ENCODE peak calls at places on chromosome 9, in six cellular contexts. One of them, this sample, is unnamed.

GRCh38 chr9:88578486-88579362 is 43.7 kb downstream of the NXNL2 start:
- DNase-seq in bronchial epithelial cell: peak; percentile 46
- DNase-seq in breast epithelium: peak; percentile 87
- DNase-seq in foreskin keratinocyte: peak; percentile 41
- DNase-seq in neural progenitor cell: peak; percentile 87
- DNase-seq in psoas muscle: peak; percentile 75
- DNase-seq in this sample: peak; percentile 77

GRCh38 chr9:87516222-87516930 is 18.7 kb downstream of the DAPK1 start:
- DNase-seq in bronchial epithelial cell: no peak
- DNase-seq in breast epithelium: no peak
- DNase-seq in foreskin keratinocyte: no peak
- DNase-seq in neural progenitor cell: no peak
- DNase-seq in psoas muscle: peak; percentile 44
- DNase-seq in this sample: no peak

GRCh38 chr9:124752967-124753366 is 18.1 kb downstream of the NR6A1 start:
- DNase-seq in bronchial epithelial cell: peak; percentile 64
- DNase-seq in breast epithelium: no peak
- DNase-seq in foreskin keratinocyte: peak; percentile 75
- DNase-seq in neural progenitor cell: no peak
- DNase-seq in psoas muscle: no peak
- DNase-seq in this sample: no peak

GRCh38 chr9:37004424-37004935 is 29.6 kb downstream of the PAX5 start:
- DNase-seq in bronchial epithelial cell: no peak
- DNase-seq in breast epithelium: no peak
- DNase-seq in foreskin keratinocyte: no peak
- DNase-seq in neural progenitor cell: no peak
- DNase-seq in psoas muscle: no peak
- DNase-seq in this sample: no peak

GRCh38 chr9:86549434-86549833 is 195.2 kb upstream of the TUT7 start:
- DNase-seq in bronchial epithelial cell: peak; percentile 72
- DNase-seq in breast epithelium: no peak
- DNase-seq in foreskin keratinocyte: peak; percentile 21
- DNase-seq in neural progenitor cell: no peak
- DNase-seq in psoas muscle: no peak
- DNase-seq in this sample: no peak

GRCh38 chr9:132169672-132170392 is 8.0 kb downstream of the NTNG2 start:
- DNase-seq in bronchial epithelial cell: peak; percentile 17
- DNase-seq in breast epithelium: no peak
- DNase-seq in foreskin keratinocyte: no peak
- DNase-seq in neural progenitor cell: peak; percentile 88
- DNase-seq in psoas muscle: peak; percentile 47
- DNase-seq in this sample: peak; percentile 72

GRCh38 chr9:126534431-126535186 is 79.1 kb upstream of the LMX1B start:
- DNase-seq in bronchial epithelial cell: no peak
- DNase-seq in breast epithelium: no peak
- DNase-seq in foreskin keratinocyte: no peak
- DNase-seq in neural progenitor cell: peak; percentile 70
- DNase-seq in psoas muscle: no peak
- DNase-seq in this sample: no peak

GRCh38 chr9:81519816-81520215 is 169.5 kb downstream of the TLE1 start:
- DNase-seq in bronchial epithelial cell: no peak
- DNase-seq in breast epithelium: no peak
- DNase-seq in foreskin keratinocyte: no peak
- DNase-seq in neural progenitor cell: no peak
- DNase-seq in psoas muscle: no peak
- DNase-seq in this sample: no peak

GRCh38 chr9:96556701-96557461 is 62.8 kb downstream of the CDC14B start:
- DNase-seq in bronchial epithelial cell: no peak
- DNase-seq in breast epithelium: no peak
- DNase-seq in foreskin keratinocyte: no peak
- DNase-seq in neural progenitor cell: peak; percentile 16
- DNase-seq in psoas muscle: peak; percentile 24
- DNase-seq in this sample: no peak

GRCh38 chr9:21692390-21692789 is 110.0 kb upstream of the MTAP start:
- DNase-seq in bronchial epithelial cell: no peak
- DNase-seq in breast epithelium: no peak
- DNase-seq in foreskin keratinocyte: no peak
- DNase-seq in neural progenitor cell: no peak
- DNase-seq in psoas muscle: no peak
- DNase-seq in this sample: no peak

GRCh38 chr9:120109242-120109641 is 470.7 kb downstream of the CDK5RAP2 start:
- DNase-seq in bronchial epithelial cell: no peak
- DNase-seq in breast epithelium: no peak
- DNase-seq in foreskin keratinocyte: no peak
- DNase-seq in neural progenitor cell: peak; percentile 74
- DNase-seq in psoas muscle: no peak
- DNase-seq in this sample: peak; percentile 2

GRCh38 chr9:18396102-18396728 is 77.7 kb upstream of the ADAMTSL1 start:
- DNase-seq in bronchial epithelial cell: peak; percentile 27
- DNase-seq in breast epithelium: no peak
- DNase-seq in foreskin keratinocyte: no peak
- DNase-seq in neural progenitor cell: peak; percentile 4
- DNase-seq in psoas muscle: no peak
- DNase-seq in this sample: no peak

GRCh38 chr9:97852399-97853055 is 499 bp upstream of the FOXE1 start:
- DNase-seq in bronchial epithelial cell: no peak
- DNase-seq in breast epithelium: no peak
- DNase-seq in foreskin keratinocyte: peak; percentile 41
- DNase-seq in neural progenitor cell: peak; percentile 43
- DNase-seq in psoas muscle: no peak
- DNase-seq in this sample: no peak

GRCh38 chr9:81468084-81468595 is 221.2 kb downstream of the TLE1 start:
- DNase-seq in bronchial epithelial cell: no peak
- DNase-seq in breast epithelium: no peak
- DNase-seq in foreskin keratinocyte: no peak
- DNase-seq in neural progenitor cell: no peak
- DNase-seq in psoas muscle: no peak
- DNase-seq in this sample: no peak

GRCh38 chr9:20205821-20206220 is 416.5 kb downstream of the MLLT3 start:
- DNase-seq in bronchial epithelial cell: peak; percentile 77
- DNase-seq in breast epithelium: no peak
- DNase-seq in foreskin keratinocyte: no peak
- DNase-seq in neural progenitor cell: no peak
- DNase-seq in psoas muscle: no peak
- DNase-seq in this sample: no peak
- TF ChIP-seq CTCF in bronchial epithelial cell: no peak
- TF ChIP-seq CTCF in breast epithelium: no peak
- TF ChIP-seq CTCF in foreskin keratinocyte: no peak
- TF ChIP-seq CTCF in neural progenitor cell: no peak
- TF ChIP-seq CTCF in psoas muscle: no peak
- TF ChIP-seq CTCF in this sample: no peak

GRCh38 chr9:76459691-76460635 is 981 bp downstream of the GCNT1 start:
- DNase-seq in bronchial epithelial cell: peak; percentile 65
- DNase-seq in breast epithelium: no peak
- DNase-seq in foreskin keratinocyte: peak; percentile 64
- DNase-seq in neural progenitor cell: peak; percentile 76
- DNase-seq in psoas muscle: peak; percentile 21
- DNase-seq in this sample: peak; percentile 35
- TF ChIP-seq CTCF in bronchial epithelial cell: peak; percentile 44
- TF ChIP-seq CTCF in breast epithelium: no peak
- TF ChIP-seq CTCF in foreskin keratinocyte: peak; percentile 50
- TF ChIP-seq CTCF in neural progenitor cell: peak; percentile 56
- TF ChIP-seq CTCF in psoas muscle: no peak
- TF ChIP-seq CTCF in this sample: peak; percentile 27

GRCh38 chr9:130624154-130624553 is 40.2 kb upstream of the PRDM12 start:
- DNase-seq in bronchial epithelial cell: no peak
- DNase-seq in breast epithelium: no peak
- DNase-seq in foreskin keratinocyte: no peak
- DNase-seq in neural progenitor cell: no peak
- DNase-seq in psoas muscle: no peak
- DNase-seq in this sample: no peak
- TF ChIP-seq CTCF in bronchial epithelial cell: no peak
- TF ChIP-seq CTCF in breast epithelium: no peak
- TF ChIP-seq CTCF in foreskin keratinocyte: peak; percentile 2
- TF ChIP-seq CTCF in neural progenitor cell: peak; percentile 5
- TF ChIP-seq CTCF in psoas muscle: no peak
- TF ChIP-seq CTCF in this sample: no peak

GRCh38 chr9:136011376-136011702 is 50.2 kb upstream of the UBAC1 start:
- DNase-seq in bronchial epithelial cell: no peak
- DNase-seq in breast epithelium: no peak
- DNase-seq in foreskin keratinocyte: no peak
- DNase-seq in neural progenitor cell: no peak
- DNase-seq in psoas muscle: no peak
- DNase-seq in this sample: no peak

GRCh38 chr9:136013116-136013515 is 51.9 kb upstream of the UBAC1 start:
- DNase-seq in bronchial epithelial cell: no peak
- DNase-seq in breast epithelium: no peak
- DNase-seq in foreskin keratinocyte: no peak
- DNase-seq in neural progenitor cell: no peak
- DNase-seq in psoas muscle: peak; percentile 9
- DNase-seq in this sample: no peak

GRCh38 chr9:136010615-136011341 is 49.6 kb upstream of the UBAC1 start:
- DNase-seq in bronchial epithelial cell: no peak
- DNase-seq in breast epithelium: no peak
- DNase-seq in foreskin keratinocyte: no peak
- DNase-seq in neural progenitor cell: no peak
- DNase-seq in psoas muscle: peak; percentile 28
- DNase-seq in this sample: no peak

GRCh38 chr9:136012651-136013050 is 51.5 kb upstream of the UBAC1 start:
- DNase-seq in bronchial epithelial cell: no peak
- DNase-seq in breast epithelium: no peak
- DNase-seq in foreskin keratinocyte: no peak
- DNase-seq in neural progenitor cell: no peak
- DNase-seq in psoas muscle: peak; percentile 26
- DNase-seq in this sample: no peak

DNA sequence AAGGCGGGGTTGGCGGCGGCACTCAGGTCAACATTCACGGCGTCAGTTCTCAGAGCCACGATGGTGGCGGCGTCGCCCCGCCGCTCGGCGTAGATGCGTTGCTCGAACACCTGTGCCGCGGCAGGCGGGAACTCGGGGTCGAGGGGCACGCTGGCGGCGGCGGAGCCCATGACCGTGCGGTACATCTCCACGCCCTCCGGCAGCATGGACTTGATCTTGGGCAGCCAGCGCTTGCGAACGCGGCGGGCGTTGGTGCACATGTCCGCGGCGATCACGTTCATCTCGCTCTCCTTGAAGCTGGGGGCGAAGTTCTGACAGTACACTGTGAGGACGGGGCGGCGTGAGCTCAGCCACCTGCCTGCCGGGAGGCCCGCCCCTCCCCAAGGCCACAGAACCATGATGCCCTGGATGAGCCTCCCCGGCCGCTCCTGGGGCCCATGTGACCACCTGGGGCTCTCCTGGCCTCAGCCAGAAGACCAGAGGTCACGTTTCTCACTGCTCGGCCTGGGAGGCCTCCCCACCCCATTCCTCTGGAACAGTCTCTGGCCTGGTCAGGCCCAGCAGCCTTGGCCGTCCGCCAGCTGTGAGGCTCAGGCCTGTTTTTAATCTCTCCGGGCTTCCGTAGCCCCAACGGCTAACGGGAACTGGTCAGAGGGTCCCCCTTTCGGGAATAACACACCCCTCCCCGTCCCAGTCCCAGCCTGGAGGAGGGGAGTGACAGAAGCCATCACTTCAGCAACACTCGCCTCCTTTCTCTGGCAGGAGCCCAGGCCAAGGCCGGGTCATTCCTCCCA is 50.7 kb upstream of the UBAC1 start:
- DNase-seq in bronchial epithelial cell: no peak
- DNase-seq in breast epithelium: no peak
- DNase-seq in foreskin keratinocyte: no peak
- DNase-seq in neural progenitor cell: no peak
- DNase-seq in psoas muscle: peak; percentile 83
- DNase-seq in this sample: no peak
- TF ChIP-seq CTCF in bronchial epithelial cell: no peak
- TF ChIP-seq CTCF in breast epithelium: no peak
- TF ChIP-seq CTCF in foreskin keratinocyte: no peak
- TF ChIP-seq CTCF in neural progenitor cell: no peak
- TF ChIP-seq CTCF in psoas muscle: no peak
- TF ChIP-seq CTCF in this sample: no peak

GRCh38 chr9:77951369-77951768 is 80.2 kb downstream of the GNAQ start:
- DNase-seq in bronchial epithelial cell: no peak
- DNase-seq in breast epithelium: no peak
- DNase-seq in foreskin keratinocyte: no peak
- DNase-seq in neural progenitor cell: no peak
- DNase-seq in psoas muscle: no peak
- DNase-seq in this sample: no peak
- TF ChIP-seq CTCF in bronchial epithelial cell: no peak
- TF ChIP-seq CTCF in breast epithelium: no peak
- TF ChIP-seq CTCF in foreskin keratinocyte: no peak
- TF ChIP-seq CTCF in neural progenitor cell: no peak
- TF ChIP-seq CTCF in psoas muscle: no peak
- TF ChIP-seq CTCF in this sample: no peak

DNA sequence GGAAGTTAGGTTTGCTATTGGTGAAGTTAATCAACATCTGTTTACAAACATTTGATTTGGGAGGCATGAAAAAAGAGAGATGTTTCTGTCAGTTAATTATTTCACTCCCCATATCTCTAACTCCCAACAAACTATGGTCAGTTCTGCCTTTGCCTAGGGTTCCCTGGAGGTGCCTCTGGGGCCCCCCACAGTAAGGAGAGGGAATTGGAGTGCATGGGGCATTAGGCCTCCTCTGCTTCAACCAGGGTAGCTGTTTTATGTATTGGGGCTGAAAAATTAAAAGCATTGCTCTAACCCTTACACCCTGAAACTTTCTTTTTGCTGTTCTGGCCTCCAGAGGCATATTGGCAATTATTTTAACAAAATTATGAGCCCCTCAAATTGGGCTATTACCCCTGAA is 32.3 kb downstream of the RUSC2 start:
- DNase-seq in bronchial epithelial cell: no peak
- DNase-seq in breast epithelium: no peak
- DNase-seq in foreskin keratinocyte: no peak
- DNase-seq in neural progenitor cell: no peak
- DNase-seq in psoas muscle: no peak
- DNase-seq in this sample: no peak
- TF ChIP-seq CTCF in bronchial epithelial cell: no peak
- TF ChIP-seq CTCF in breast epithelium: no peak
- TF ChIP-seq CTCF in foreskin keratinocyte: peak; percentile 27
- TF ChIP-seq CTCF in neural progenitor cell: peak; percentile 23
- TF ChIP-seq CTCF in psoas muscle: peak; percentile 37
- TF ChIP-seq CTCF in this sample: no peak

DNA sequence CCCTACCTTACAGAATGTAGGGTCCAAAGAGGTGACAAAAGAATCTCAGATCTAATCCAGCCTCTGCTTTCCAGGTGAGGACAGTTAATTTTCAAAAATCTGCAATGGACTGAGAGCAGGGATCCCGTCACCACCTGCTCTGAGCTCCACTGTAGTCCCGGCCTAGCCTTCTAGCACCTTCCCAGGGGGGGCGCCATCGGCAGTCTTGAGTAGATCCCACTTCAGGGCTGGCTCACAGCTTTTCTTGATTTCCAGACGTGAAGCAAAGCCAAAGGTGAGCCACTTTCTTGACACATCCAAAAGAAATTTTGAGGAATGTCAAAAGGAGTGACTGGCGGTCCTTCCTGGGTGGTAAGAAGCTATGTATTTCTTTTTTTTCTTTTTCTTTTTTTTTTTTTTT is 114.1 kb downstream of the SYK start:
- DNase-seq in bronchial epithelial cell: no peak
- DNase-seq in breast epithelium: no peak
- DNase-seq in foreskin keratinocyte: no peak
- DNase-seq in neural progenitor cell: peak; percentile 55
- DNase-seq in psoas muscle: no peak
- DNase-seq in this sample: peak; percentile 71
- TF ChIP-seq CTCF in bronchial epithelial cell: peak; percentile 29
- TF ChIP-seq CTCF in breast epithelium: no peak
- TF ChIP-seq CTCF in foreskin keratinocyte: peak; percentile 63
- TF ChIP-seq CTCF in neural progenitor cell: peak; percentile 41
- TF ChIP-seq CTCF in psoas muscle: no peak
- TF ChIP-seq CTCF in this sample: no peak